ENCODE peak calls at places on chromosomes 2 and 18, in five cellular contexts. P is osteoblast, K is K562, J is A549, C is fibroblast of lung. V is an unnamed sample.

GRCh38 chr2:128536925-128537620 is 218.4 kb upstream of the HS6ST1 start:
- DNase-seq in C (peak; percentile 98), P (peak; percentile 93), J (peak; percentile 27), K (peak; percentile 39), V (no peak)

GRCh38 chr2:205925373-205926337 is 160.3 kb downstream of the INO80D start:
- DNase-seq in C (peak; percentile 61), J (peak; percentile 60), K (peak; percentile 71), P (peak; percentile 93), V (peak; percentile 89)

GRCh38 chr2:134623796-134624195 is 95.0 kb downstream of the TMEM163 start:
- DNase-seq in K (no peak), J (no peak), C (no peak), P (no peak), V (no peak)

GRCh38 chr2:143128681-143129580 is at the start of gene ARHGAP15:
- DNase-seq in J (no peak), K (peak; percentile 3), P (no peak), C (no peak), V (peak; percentile 93)

GRCh38 chr2:130303142-130303541 is 39.6 kb upstream of the IMP4 start:
- DNase-seq in J (no peak), K (no peak), P (no peak), C (no peak), V (no peak)

GRCh38 chr2:84741182-84741822 is 139.6 kb downstream of the TRABD2A start:
- DNase-seq in C (peak; percentile 37), J (peak; percentile 59), P (peak; percentile 26), K (peak; percentile 24), V (peak; percentile 78)

GRCh38 chr18:51110073-51110797 is 80.2 kb downstream of the SMAD4 start:
- DNase-seq in J (peak; percentile 31), K (peak; percentile 72), C (peak; percentile 15), P (peak; percentile 98), V (peak; percentile 81)

GRCh38 chr18:70107037-70107436 is 98.5 kb downstream of the RTTN start:
- DNase-seq in J (no peak), K (no peak), P (no peak), C (peak; percentile 20), V (no peak)

GRCh38 chr2:17682098-17682857 is 71.3 kb downstream of the SMC6 start:
- DNase-seq in K (no peak), C (no peak), J (no peak), P (no peak), V (no peak)

GRCh38 chr2:26569216-26570082 is 71.7 kb downstream of the CIB4 start:
- DNase-seq in K (no peak), C (no peak), P (peak; percentile 22), J (no peak), V (no peak)

GRCh38 chr2:117342415-117342814 is 472.1 kb upstream of the DDX18 start:
- DNase-seq in J (no peak), P (no peak), C (no peak), K (no peak), V (no peak)

GRCh38 chr18:43681661-43682060 is 404.4 kb upstream of the SYT4 start:
- DNase-seq in K (no peak), P (no peak), J (no peak), C (no peak), V (no peak)

GRCh38 chr2:56448403-56448998 is 264.7 kb downstream of the CCDC85A start:
- DNase-seq in K (no peak), C (no peak), P (no peak), J (peak; percentile 16), V (no peak)

GRCh38 chr2:73561422-73561821 is 80.8 kb downstream of the NAT8 start:
- DNase-seq in J (no peak), K (no peak), C (peak; percentile 19), P (no peak), V (no peak)

GRCh38 chr2:234178309-234179030 is 128.0 kb downstream of the SPP2 start:
- DNase-seq in P (peak; percentile 69), J (peak; percentile 77), K (no peak), C (no peak), V (no peak)

GRCh38 chr2:176817061-176817565 is 395.5 kb upstream of the HNRNPA3 start:
- DNase-seq in P (no peak), C (no peak), K (no peak), J (peak; percentile 3), V (peak; percentile 66)

DNA sequence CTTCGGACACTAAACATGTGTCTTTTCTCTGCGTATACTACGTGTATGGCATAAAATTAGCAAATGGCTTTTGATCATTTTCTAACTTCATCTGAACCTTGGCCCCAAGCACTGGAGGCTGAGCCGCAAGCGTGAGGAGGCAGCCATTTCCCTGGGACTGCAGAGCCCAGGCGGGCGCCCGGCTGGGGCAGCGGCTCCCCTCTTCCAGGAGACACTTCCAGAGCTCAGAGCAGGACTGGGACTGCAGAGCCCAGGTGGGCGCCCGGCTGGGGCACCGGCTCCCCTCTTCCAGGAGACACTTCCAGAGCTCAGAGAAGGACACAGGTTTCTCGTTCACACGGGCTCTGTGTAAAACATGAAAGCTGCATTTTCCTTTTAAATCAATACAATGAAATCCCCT is 484.1 kb upstream of the SALL3 start:
- DNase-seq in J (no peak), P (no peak), K (no peak), C (no peak), V (no peak)
- H3K9me3 ChIP-seq in J (no peaks in the 10 kb centered on the region), P (peaks cover 6% of the 10 kb centered on the region), K (no peaks in the 10 kb centered on the region), C (no peaks in the 10 kb centered on the region), V (peaks cover 5% of the 10 kb centered on the region)

GRCh38 chr2:100779908-100780202 is 40.1 kb upstream of the NPAS2 start:
- DNase-seq in K (no peak), C (no peak), P (no peak), J (no peak), V (no peak)

GRCh38 chr2:100782376-100782878 is 37.5 kb upstream of the NPAS2 start:
- DNase-seq in P (no peak), J (no peak), K (no peak), C (no peak), V (no peak)

GRCh38 chr2:100780203-100781008 is 39.5 kb upstream of the NPAS2 start:
- DNase-seq in K (no peak), J (peak; percentile 25), C (peak; percentile 15), P (no peak), V (no peak)

GRCh38 chr2:100781009-100781325 is 39.0 kb upstream of the NPAS2 start:
- DNase-seq in P (no peak), K (no peak), J (no peak), C (no peak), V (no peak)

GRCh38 chr2:100781523-100782375 is 38.2 kb upstream of the NPAS2 start:
- DNase-seq in J (no peak), C (no peak), P (no peak), K (no peak), V (no peak)
- H3K4me2 ChIP-seq in J (no peak overlapping the region), C (no peak overlapping the region), P (no peak overlapping the region), K (no peak overlapping the region), V (no peak overlapping the region)

GRCh38 chr2:12008425-12009061 is 262.1 kb downstream of the LPIN1 start:
- DNase-seq in P (no peak), C (peak; percentile 57), J (peak; percentile 29), K (no peak), V (no peak)
- H3K27ac ChIP-seq in P (no peak overlapping the region), C (no peak overlapping the region), J (no peak overlapping the region), K (peak overlapping the region; percentile 24), V (no peak overlapping the region)

GRCh38 chr2:190535586-190535985 is 1.1 kb upstream of the NEMP2 start:
- DNase-seq in P (peak; percentile 49), K (no peak), C (no peak), J (no peak), V (no peak)

GRCh38 chr2:190537765-190538164 is 3.2 kb upstream of the NEMP2 start:
- DNase-seq in C (peak; percentile 12), K (no peak), P (no peak), J (peak; percentile 65), V (no peak)

GRCh38 chr2:190538201-190538600 is 3.7 kb upstream of the NEMP2 start:
- DNase-seq in P (no peak), C (no peak), J (no peak), K (no peak), V (no peak)

GRCh38 chr2:190535119-190535439 is 557 bp upstream of the NEMP2 start:
- DNase-seq in J (no peak), P (no peak), C (peak; percentile 28), K (no peak), V (no peak)

DNA sequence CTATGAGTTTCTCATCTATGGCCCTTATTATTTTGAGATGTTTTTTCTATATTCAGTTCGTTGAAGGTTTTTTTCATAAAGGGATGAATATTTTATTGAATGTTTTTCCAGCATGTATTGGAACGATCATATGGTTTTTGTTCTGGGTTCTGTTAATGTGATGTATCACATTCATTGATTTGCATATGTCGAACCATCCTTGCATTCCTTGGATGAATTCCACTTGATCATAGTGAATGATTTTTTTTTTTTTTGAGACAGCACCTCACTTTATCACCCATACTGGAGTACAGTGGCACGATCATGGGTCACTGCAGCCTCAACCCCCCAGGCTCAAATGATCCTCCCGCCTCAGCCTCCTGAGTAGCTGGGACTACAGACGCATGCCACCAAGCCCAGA is 5.5 kb upstream of the NEMP2 start:
- DNase-seq in C (peak; percentile 37), J (peak; percentile 48), P (no peak), K (no peak), V (no peak)
- H3K9me3 ChIP-seq in C (no peaks in the 10 kb centered on the region), J (peaks cover 34% of the 10 kb centered on the region), P (peaks cover 5% of the 10 kb centered on the region), K (peaks cover 20% of the 10 kb centered on the region), V (peaks cover 21% of the 10 kb centered on the region)

DNA sequence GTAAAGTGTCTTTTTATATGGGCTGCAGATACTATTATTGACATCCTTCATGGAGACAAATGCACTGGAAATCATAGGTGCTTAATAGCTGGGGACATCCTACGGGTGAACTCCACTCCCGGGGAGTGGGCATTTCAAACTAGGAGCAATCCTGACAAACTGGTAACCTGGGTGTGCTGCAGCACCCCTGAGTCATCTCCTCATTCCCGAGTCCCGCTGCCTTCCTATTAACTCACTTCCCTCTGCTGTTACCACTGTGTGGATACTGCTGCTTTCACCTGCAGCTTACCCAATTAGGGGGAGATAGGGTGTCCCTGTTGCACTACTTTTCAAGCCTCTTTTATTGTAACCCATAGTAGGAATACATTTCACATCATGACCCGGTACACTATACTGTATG is 134.2 kb downstream of the RAPGEF4 start:
- DNase-seq in C (no peak), P (no peak), J (no peak), K (no peak), V (no peak)
- H3K4me2 ChIP-seq in C (no peak overlapping the region), P (no peak overlapping the region), J (no peak overlapping the region), K (no peak overlapping the region), V (no peak overlapping the region)

DNA sequence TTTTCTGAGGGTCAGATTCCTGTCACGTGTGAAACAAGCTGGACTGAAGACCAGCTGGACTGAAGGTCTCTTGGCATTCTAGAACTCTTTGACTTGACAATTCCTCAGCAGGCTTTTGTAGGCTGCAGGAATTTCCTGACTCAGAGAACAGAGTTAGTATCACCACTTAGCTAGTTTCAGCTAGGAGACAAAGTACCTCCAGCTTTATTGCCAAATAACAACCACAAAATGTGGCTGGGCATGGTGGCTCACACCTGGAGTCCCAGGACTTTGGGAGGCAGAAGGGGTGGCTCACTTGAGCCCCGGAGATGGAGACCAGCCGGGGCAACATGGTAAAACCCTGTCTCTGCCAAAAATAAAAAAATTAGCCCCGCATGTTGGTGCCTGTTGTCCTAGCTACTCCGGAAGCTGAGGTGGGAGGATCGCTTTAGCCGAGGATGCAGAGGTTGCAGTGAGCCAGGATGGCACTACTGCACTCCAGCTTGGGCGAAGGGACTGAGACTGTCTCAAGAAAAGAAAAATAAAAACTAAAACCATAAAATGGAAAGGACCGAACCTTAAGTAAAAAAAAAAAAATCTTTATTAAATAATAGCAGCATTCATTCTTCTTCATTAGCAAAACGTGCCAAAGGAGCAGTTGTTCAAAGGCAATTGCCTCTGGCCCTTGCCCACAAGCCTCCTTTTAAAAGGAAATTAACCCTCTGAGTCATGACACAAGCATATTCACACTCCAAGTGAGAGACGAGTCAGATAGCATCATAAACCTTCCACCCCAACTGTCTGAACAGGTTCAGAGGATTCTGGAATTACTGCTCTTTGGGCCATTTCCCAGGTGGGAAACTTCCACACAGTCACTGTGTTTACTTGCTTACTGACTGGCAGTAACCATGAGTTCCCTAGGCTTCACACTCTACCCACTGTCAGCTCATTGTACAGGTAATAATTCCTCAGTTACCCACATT is 88.9 kb downstream of the MYL12B start:
- DNase-seq in P (no peak), K (no peak), C (no peak), J (no peak), V (no peak)
- H3K27ac ChIP-seq in P (no peak overlapping the region), K (no peak overlapping the region), C (no peak overlapping the region), J (peak overlapping the region; percentile 41), V (no peak overlapping the region)

V was measured in Karpas-422.